ENCODE peak calls at places on chromosomes 7 and 10, in six cellular contexts. E, A, F, D, M and I are unnamed samples.
A peak's percentile ranks its signal among the peaks of the same experiment; 100 is the strongest.

GRCh38 chr7:45653209-45653907 is 79.2 kb downstream of the ADCY1 start:
- DNase-seq in F (no peak), E (no peak), A (no peak), D (no peak), M (no peak), I (no peak)

GRCh38 chr7:70271617-70272081 is 673.4 kb downstream of the AUTS2 start:
- DNase-seq in M (no peak), D (no peak), E (no peak), A (no peak), F (no peak), I (no peak)

GRCh38 chr10:93218386-93218785 is 144.7 kb downstream of the CYP26A1 start:
- DNase-seq in E (no peak), A (no peak), M (no peak), F (no peak), D (no peak), I (no peak)

GRCh38 chr7:24349339-24349738 is 65.3 kb downstream of the NPY start:
- DNase-seq in D (no peak), M (no peak), F (no peak), E (no peak), A (no peak), I (no peak)

GRCh38 chr7:2821842-2822507 is 22.1 kb downstream of the GNA12 start:
- DNase-seq in F (no peak), E (no peak), M (no peak), D (peak; percentile 91), A (no peak), I (no peak)

GRCh38 chr10:16967866-16968721 is 150.9 kb upstream of the RSU1 start:
- DNase-seq in M (no peak), E (peak; percentile 43), A (peak; percentile 24), F (no peak), D (peak; percentile 93), I (no peak)

GRCh38 chr7:134920026-134920758 is 66.1 kb upstream of the AGBL3 start:
- DNase-seq in M (no peak), A (peak; percentile 38), E (no peak), D (peak; percentile 97), F (no peak), I (no peak)

GRCh38 chr7:157459966-157460365 is 123.2 kb downstream of the DNAJB6 start:
- DNase-seq in D (no peak), F (no peak), M (no peak), E (no peak), A (no peak), I (no peak)

GRCh38 chr10:23293145-23293724 is 51.4 kb downstream of the C10orf67 start:
- DNase-seq in M (no peak), D (peak; percentile 9), F (no peak), A (peak; percentile 10), E (no peak), I (no peak)

GRCh38 chr10:73486601-73487000 is 9.2 kb downstream of the PPP3CB start:
- DNase-seq in M (no peak), A (no peak), F (no peak), D (no peak), E (no peak), I (no peak)

GRCh38 chr7:298739-299138 is 8.8 kb downstream of the FOXL3 start:
- DNase-seq in A (no peak), M (no peak), F (no peak), D (no peak), E (no peak), I (no peak)

GRCh38 chr10:92123031-92123450 is 167.8 kb downstream of the CPEB3 start:
- DNase-seq in A (no peak), M (no peak), F (no peak), D (no peak), E (no peak), I (no peak)

GRCh38 chr10:71788954-71789353 is 15.6 kb upstream of the VSIR start:
- DNase-seq in E (no peak), M (no peak), D (no peak), F (no peak), A (no peak), I (no peak)

GRCh38 chr7:151244871-151245346 is 3.6 kb downstream of the SMARCD3 start:
- DNase-seq in A (no peak), F (no peak), E (no peak), D (no peak), M (no peak), I (no peak)

GRCh38 chr10:60537697-60538096 is 148.0 kb upstream of the ANK3 start:
- DNase-seq in D (peak; percentile 1), M (no peak), E (no peak), A (no peak), F (no peak), I (no peak)

GRCh38 chr10:3852147-3852904 is 67.3 kb upstream of the KLF6 start:
- DNase-seq in D (peak; percentile 99), M (peak; percentile 83), E (peak; percentile 82), A (peak; percentile 94), F (no peak), I (peak; percentile 83)

GRCh38 chr7:107232568-107233090 is 63.8 kb downstream of the HBP1 start:
- DNase-seq in A (no peak), E (no peak), F (no peak), D (peak; percentile 62), M (no peak), I (no peak)

GRCh38 chr10:6778992-6779701 is 199.1 kb upstream of the PRKCQ start:
- DNase-seq in F (no peak), E (peak; percentile 32), A (peak; percentile 89), D (peak; percentile 99), M (no peak), I (no peak)

GRCh38 chr10:77264527-77264926 is 373.1 kb downstream of the KCNMA1 start:
- DNase-seq in D (no peak), F (no peak), E (no peak), M (no peak), A (no peak), I (no peak)

DNA sequence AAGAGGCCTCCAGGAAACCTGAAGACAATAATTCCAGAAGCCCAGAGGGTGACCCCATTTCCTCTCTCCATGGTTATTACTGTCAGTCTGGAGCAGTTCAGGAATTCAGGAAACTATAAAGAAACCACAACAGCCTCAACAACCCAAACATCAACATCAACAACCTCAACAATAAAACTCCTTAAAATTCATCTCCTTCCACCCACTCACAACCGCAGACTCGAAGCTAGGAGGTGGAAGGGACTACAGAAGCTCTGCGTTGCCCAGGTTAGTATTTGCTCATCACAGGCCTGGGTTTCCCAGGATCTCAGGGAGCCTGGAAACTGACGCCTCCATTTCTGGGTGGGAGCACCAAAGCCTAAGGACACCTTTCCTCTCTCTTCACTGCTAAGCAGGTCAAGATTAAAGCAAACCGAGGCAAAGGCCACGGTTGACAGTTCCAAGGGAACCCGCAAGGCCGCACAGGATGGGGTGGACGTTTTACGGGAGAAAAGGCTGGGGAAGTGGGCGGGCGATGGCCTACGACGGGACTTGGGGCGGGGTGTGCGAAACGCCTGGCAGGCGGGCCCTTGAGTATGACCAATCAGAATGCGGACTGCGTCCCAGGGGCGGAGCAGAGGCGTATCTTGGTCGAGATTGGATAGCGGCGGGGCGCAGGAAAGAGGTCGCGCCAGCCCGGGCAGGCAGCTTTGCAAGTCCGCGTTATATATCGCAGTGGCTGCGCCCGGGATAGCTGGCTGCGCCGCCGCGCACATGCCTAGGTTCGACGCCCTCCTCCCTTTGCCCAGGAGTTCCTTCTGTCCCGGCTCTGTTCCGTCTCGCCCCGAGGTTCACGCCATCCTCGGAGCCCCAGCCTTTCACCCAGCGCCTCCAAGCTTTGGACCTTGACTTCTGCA is at the start of gene ELOVL3:
- DNase-seq in M (peak; percentile 91), F (peak; percentile 57), E (peak; percentile 93), A (peak; percentile 98), D (peak; percentile 91), I (peak; percentile 95)
- TF ChIP-seq CTCF in M (no peak), F (peak; percentile 24), E (no peak), A (no peak), D (no peak), I (no peak)

GRCh38 chr10:1054684-1055083 is 1.5 kb upstream of the WDR37 start:
- DNase-seq in M (no peak), E (no peak), F (no peak), A (no peak), D (no peak), I (no peak)
- H3K4me1 ChIP-seq in M (no peaks in the 10 kb centered on the region), E (no peaks in the 10 kb centered on the region), F (peaks cover 42% of the 10 kb centered on the region), A (peaks cover 46% of the 10 kb centered on the region), D (peaks cover 5% of the 10 kb centered on the region), I (peaks cover 46% of the 10 kb centered on the region)

GRCh38 chr10:133088524-133089460 is 1.1 kb downstream of the ADGRA1 start:
- DNase-seq in E (no peak), D (no peak), M (no peak), F (no peak), A (no peak), I (no peak)
- H3K4me3 ChIP-seq in E (no peak overlapping the region), D (no peak overlapping the region), M (no peak overlapping the region), F (no peak overlapping the region), A (peak overlapping the region; percentile 40), I (no peak overlapping the region)

GRCh38 chr10:101134299-101135127 is 3.4 kb downstream of the TLX1 start:
- DNase-seq in M (no peak), F (no peak), D (no peak), E (no peak), A (no peak), I (no peak)
- TF ChIP-seq CTCF in M (no peak), F (no peak), D (no peak), E (no peak), A (no peak), I (no peak)

DNA sequence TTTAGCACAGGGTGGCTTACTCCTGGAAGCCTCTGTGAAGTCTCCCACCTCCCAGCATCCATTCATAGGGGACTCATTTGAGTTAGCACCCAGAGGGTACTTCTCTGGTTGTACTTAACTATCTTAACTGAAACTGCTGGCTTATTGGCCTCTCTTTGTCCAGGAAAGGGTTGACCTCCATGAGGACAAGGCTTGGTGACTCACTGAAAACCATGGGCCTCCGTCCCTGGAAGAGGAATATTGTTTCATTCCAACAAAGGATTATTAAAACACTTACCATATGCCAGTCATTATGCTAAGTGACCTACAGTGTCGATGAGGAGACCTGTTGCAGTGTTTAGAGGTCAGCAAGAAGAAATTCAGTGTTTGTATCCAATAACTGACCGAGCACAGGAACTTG is 175.9 kb downstream of the PLPP4 start:
- DNase-seq in E (no peak), A (no peak), M (no peak), F (no peak), D (no peak), I (no peak)
- H3K4me1 ChIP-seq in E (no peaks in the 10 kb centered on the region), A (no peaks in the 10 kb centered on the region), M (no peaks in the 10 kb centered on the region), F (no peaks in the 10 kb centered on the region), D (no peaks in the 10 kb centered on the region), I (no peaks in the 10 kb centered on the region)

GRCh38 chr7:50869108-50869716 is 86.5 kb upstream of the GRB10 start:
- DNase-seq in F (no peak), A (peak; percentile 55), M (no peak), E (no peak), D (peak; percentile 87), I (no peak)
- H3K4me3 ChIP-seq in F (no peak overlapping the region), A (peak overlapping the region; percentile 1), M (no peak overlapping the region), E (no peak overlapping the region), D (no peak overlapping the region), I (no peak overlapping the region)